ENCODE peak calls at places on chromosomes 12 and 14, in eight cellular contexts. One of them, this sample, is unnamed.

GRCh38 chr12:16606201-16606849 is 363 bp upstream of the LMO3 start:
- DNase-seq in psoas muscle: no peak
- DNase-seq in HL-60: peak; percentile 25
- DNase-seq in suprapubic skin: no peak
- DNase-seq in adrenal gland: peak; percentile 20
- DNase-seq in foreskin fibroblast: peak; percentile 26
- DNase-seq in fibroblast of lung: peak; percentile 37
- DNase-seq in upper lobe of left lung: no peak
- DNase-seq in this sample: no peak

GRCh38 chr14:64645220-64645891 is 58.9 kb upstream of the PLEKHG3 start:
- DNase-seq in upper lobe of left lung: no peak
- DNase-seq in suprapubic skin: no peak
- DNase-seq in adrenal gland: no peak
- DNase-seq in foreskin fibroblast: peak; percentile 88
- DNase-seq in fibroblast of lung: peak; percentile 87
- DNase-seq in psoas muscle: no peak
- DNase-seq in HL-60: no peak
- DNase-seq in this sample: peak; percentile 97

GRCh38 chr14:44564908-44565307 is 57.8 kb upstream of the FSCB start:
- DNase-seq in adrenal gland: no peak
- DNase-seq in fibroblast of lung: peak; percentile 10
- DNase-seq in psoas muscle: no peak
- DNase-seq in foreskin fibroblast: no peak
- DNase-seq in upper lobe of left lung: no peak
- DNase-seq in suprapubic skin: no peak
- DNase-seq in HL-60: no peak
- DNase-seq in this sample: no peak

GRCh38 chr14:94769413-94770250 is at the start of gene GSC:
- DNase-seq in HL-60: peak; percentile 4
- DNase-seq in psoas muscle: peak; percentile 66
- DNase-seq in foreskin fibroblast: peak; percentile 49
- DNase-seq in upper lobe of left lung: peak; percentile 88
- DNase-seq in fibroblast of lung: no peak
- DNase-seq in adrenal gland: no peak
- DNase-seq in suprapubic skin: no peak
- DNase-seq in this sample: no peak

GRCh38 chr12:19683178-19683927 is 244.1 kb downstream of the AEBP2 start:
- DNase-seq in foreskin fibroblast: peak; percentile 64
- DNase-seq in adrenal gland: no peak
- DNase-seq in upper lobe of left lung: no peak
- DNase-seq in HL-60: no peak
- DNase-seq in suprapubic skin: no peak
- DNase-seq in psoas muscle: no peak
- DNase-seq in fibroblast of lung: peak; percentile 54
- DNase-seq in this sample: peak; percentile 50

GRCh38 chr12:47736877-47737676 is 11.8 kb upstream of the ENDOU start:
- DNase-seq in psoas muscle: peak; percentile 84
- DNase-seq in adrenal gland: peak; percentile 90
- DNase-seq in foreskin fibroblast: peak; percentile 96
- DNase-seq in fibroblast of lung: peak; percentile 93
- DNase-seq in HL-60: no peak
- DNase-seq in suprapubic skin: peak; percentile 92
- DNase-seq in upper lobe of left lung: peak; percentile 90
- DNase-seq in this sample: peak; percentile 66

GRCh38 chr14:30296956-30297405 is 262.0 kb upstream of the G2E3 start:
- DNase-seq in upper lobe of left lung: no peak
- DNase-seq in psoas muscle: no peak
- DNase-seq in adrenal gland: no peak
- DNase-seq in suprapubic skin: no peak
- DNase-seq in HL-60: no peak
- DNase-seq in foreskin fibroblast: no peak
- DNase-seq in fibroblast of lung: no peak
- DNase-seq in this sample: no peak

GRCh38 chr14:75046899-75047298 is 4.4 kb downstream of the MLH3 start:
- DNase-seq in adrenal gland: no peak
- DNase-seq in upper lobe of left lung: no peak
- DNase-seq in fibroblast of lung: no peak
- DNase-seq in suprapubic skin: no peak
- DNase-seq in HL-60: no peak
- DNase-seq in foreskin fibroblast: peak; percentile 52
- DNase-seq in psoas muscle: no peak
- DNase-seq in this sample: no peak

GRCh38 chr12:11653215-11653753 is 3.8 kb downstream of the ETV6 start:
- DNase-seq in HL-60: peak; percentile 85
- DNase-seq in suprapubic skin: no peak
- DNase-seq in upper lobe of left lung: no peak
- DNase-seq in foreskin fibroblast: peak; percentile 21
- DNase-seq in adrenal gland: no peak
- DNase-seq in psoas muscle: no peak
- DNase-seq in fibroblast of lung: peak; percentile 23
- DNase-seq in this sample: no peak

GRCh38 chr12:98735821-98736220 is 90.7 kb downstream of the APAF1 start:
- DNase-seq in fibroblast of lung: no peak
- DNase-seq in suprapubic skin: no peak
- DNase-seq in HL-60: no peak
- DNase-seq in psoas muscle: no peak
- DNase-seq in upper lobe of left lung: no peak
- DNase-seq in adrenal gland: no peak
- DNase-seq in foreskin fibroblast: no peak
- DNase-seq in this sample: no peak

GRCh38 chr14:35883677-35884293 is 57.6 kb downstream of the BRMS1L start:
- DNase-seq in psoas muscle: no peak
- DNase-seq in HL-60: no peak
- DNase-seq in suprapubic skin: no peak
- DNase-seq in fibroblast of lung: peak; percentile 41
- DNase-seq in foreskin fibroblast: peak; percentile 44
- DNase-seq in upper lobe of left lung: no peak
- DNase-seq in adrenal gland: no peak
- DNase-seq in this sample: no peak

GRCh38 chr12:40141996-40142395 is 36.1 kb upstream of the SLC2A13 start:
- DNase-seq in suprapubic skin: no peak
- DNase-seq in adrenal gland: no peak
- DNase-seq in foreskin fibroblast: no peak
- DNase-seq in psoas muscle: no peak
- DNase-seq in fibroblast of lung: no peak
- DNase-seq in HL-60: no peak
- DNase-seq in upper lobe of left lung: no peak
- DNase-seq in this sample: no peak

GRCh38 chr14:19878029-19878642 is 3.2 kb downstream of the OR4K2 start:
- DNase-seq in foreskin fibroblast: peak; percentile 2
- DNase-seq in adrenal gland: no peak
- DNase-seq in psoas muscle: no peak
- DNase-seq in suprapubic skin: no peak
- DNase-seq in fibroblast of lung: peak; percentile 4
- DNase-seq in HL-60: no peak
- DNase-seq in upper lobe of left lung: no peak
- DNase-seq in this sample: peak; percentile 2

GRCh38 chr12:108734200-108734906 is 3.0 kb upstream of the CORO1C start:
- DNase-seq in suprapubic skin: peak; percentile 55
- DNase-seq in foreskin fibroblast: peak; percentile 95
- DNase-seq in psoas muscle: no peak
- DNase-seq in adrenal gland: no peak
- DNase-seq in upper lobe of left lung: no peak
- DNase-seq in HL-60: peak; percentile 63
- DNase-seq in fibroblast of lung: peak; percentile 86
- DNase-seq in this sample: peak; percentile 68

GRCh38 chr12:12992418-12993175 is 7.5 kb downstream of the HEBP1 start:
- DNase-seq in fibroblast of lung: peak; percentile 98
- DNase-seq in HL-60: peak; percentile 47
- DNase-seq in suprapubic skin: no peak
- DNase-seq in psoas muscle: peak; percentile 35
- DNase-seq in foreskin fibroblast: peak; percentile 95
- DNase-seq in adrenal gland: peak; percentile 70
- DNase-seq in upper lobe of left lung: no peak
- DNase-seq in this sample: peak; percentile 27

GRCh38 chr14:35342160-35343010 is 50.2 kb downstream of the PSMA6 start:
- DNase-seq in psoas muscle: peak; percentile 77
- DNase-seq in foreskin fibroblast: peak; percentile 84
- DNase-seq in HL-60: no peak
- DNase-seq in suprapubic skin: no peak
- DNase-seq in upper lobe of left lung: no peak
- DNase-seq in adrenal gland: peak; percentile 84
- DNase-seq in fibroblast of lung: peak; percentile 76
- DNase-seq in this sample: no peak

DNA sequence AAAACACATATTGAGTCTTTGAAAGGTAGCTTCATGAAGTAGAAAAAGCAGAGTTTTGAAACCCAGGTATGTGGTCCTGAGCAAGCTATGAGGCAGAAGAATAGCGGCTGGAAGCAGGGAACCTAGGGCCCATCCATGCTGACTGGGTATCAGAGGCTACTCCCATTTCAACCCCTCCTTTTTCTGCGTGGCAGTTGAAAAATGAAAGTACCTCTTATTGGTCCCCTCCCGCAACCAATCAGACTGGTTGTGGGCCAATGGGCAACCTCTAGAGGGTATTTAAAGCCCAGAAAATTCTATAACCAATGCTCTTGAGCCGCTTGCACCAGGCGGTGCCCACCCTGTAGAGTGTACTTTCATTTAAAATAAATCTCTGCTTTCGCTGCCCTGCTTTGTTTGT is 1.6 kb upstream of the SNRPF start:
- DNase-seq in suprapubic skin: no peak
- DNase-seq in fibroblast of lung: no peak
- DNase-seq in psoas muscle: no peak
- DNase-seq in foreskin fibroblast: no peak
- DNase-seq in upper lobe of left lung: no peak
- DNase-seq in HL-60: no peak
- DNase-seq in adrenal gland: no peak
- DNase-seq in this sample: no peak
- TF ChIP-seq CTCF in suprapubic skin: no peak
- TF ChIP-seq CTCF in fibroblast of lung: no peak
- TF ChIP-seq CTCF in psoas muscle: no peak
- TF ChIP-seq CTCF in foreskin fibroblast: no peak
- TF ChIP-seq CTCF in upper lobe of left lung: no peak
- TF ChIP-seq CTCF in HL-60: no peak
- TF ChIP-seq CTCF in adrenal gland: no peak
- TF ChIP-seq CTCF in this sample: no peak

GRCh38 chr14:104843006-104843405 is 22.1 kb upstream of the CEP170B start:
- DNase-seq in HL-60: no peak
- DNase-seq in adrenal gland: no peak
- DNase-seq in upper lobe of left lung: no peak
- DNase-seq in foreskin fibroblast: no peak
- DNase-seq in suprapubic skin: no peak
- DNase-seq in psoas muscle: no peak
- DNase-seq in fibroblast of lung: no peak
- DNase-seq in this sample: no peak
- H3K4me3 ChIP-seq in HL-60: no peak overlapping the region
- H3K4me3 ChIP-seq in adrenal gland: no peak overlapping the region
- H3K4me3 ChIP-seq in upper lobe of left lung: no peak overlapping the region
- H3K4me3 ChIP-seq in foreskin fibroblast: no peak overlapping the region
- H3K4me3 ChIP-seq in suprapubic skin: peak overlapping the region; percentile 51
- H3K4me3 ChIP-seq in psoas muscle: peak overlapping the region; percentile 62
- H3K4me3 ChIP-seq in fibroblast of lung: no peak overlapping the region
- H3K4me3 ChIP-seq in this sample: no peak overlapping the region

DNA sequence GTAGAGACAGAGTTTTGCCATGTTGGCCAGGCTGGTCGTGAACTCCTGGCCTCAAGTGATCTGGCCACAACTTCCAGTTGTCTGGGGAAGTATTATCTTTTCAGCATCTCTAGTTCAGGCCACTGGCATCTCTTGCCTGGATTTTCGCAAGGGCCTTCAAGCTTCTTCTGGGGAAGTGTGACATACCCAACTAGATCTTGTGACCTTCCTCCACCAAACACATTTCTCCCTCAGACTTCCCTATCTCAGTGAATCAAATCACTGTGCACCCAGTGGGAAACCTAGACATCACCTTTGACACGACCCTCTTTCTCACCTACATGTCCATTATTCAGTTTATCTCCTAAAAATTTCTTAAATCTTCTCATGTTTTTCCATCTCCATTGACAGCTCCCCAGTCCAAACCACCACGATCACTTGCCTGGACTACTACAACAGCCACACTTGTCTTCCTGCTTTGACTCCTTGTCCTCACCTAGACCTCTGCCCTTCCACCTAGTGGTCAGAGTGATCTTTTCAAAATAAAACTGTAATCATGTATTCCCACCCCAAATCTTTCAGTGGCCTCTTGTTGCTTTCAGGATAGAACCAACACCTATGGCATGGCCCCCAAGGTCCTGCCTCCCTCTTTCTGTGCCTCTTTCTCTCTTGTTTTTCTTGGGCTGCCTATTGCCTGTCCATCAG is 3.3 kb downstream of the EEF1AKMT3 start:
- DNase-seq in adrenal gland: no peak
- DNase-seq in foreskin fibroblast: no peak
- DNase-seq in HL-60: peak; percentile 78
- DNase-seq in upper lobe of left lung: no peak
- DNase-seq in suprapubic skin: no peak
- DNase-seq in fibroblast of lung: no peak
- DNase-seq in psoas muscle: no peak
- DNase-seq in this sample: no peak
- TF ChIP-seq CTCF in adrenal gland: no peak
- TF ChIP-seq CTCF in foreskin fibroblast: no peak
- TF ChIP-seq CTCF in HL-60: no peak
- TF ChIP-seq CTCF in upper lobe of left lung: no peak
- TF ChIP-seq CTCF in suprapubic skin: no peak
- TF ChIP-seq CTCF in fibroblast of lung: no peak
- TF ChIP-seq CTCF in psoas muscle: no peak
- TF ChIP-seq CTCF in this sample: no peak

GRCh38 chr12:24381790-24382189 is 432.3 kb upstream of the SOX5 start:
- DNase-seq in HL-60: no peak
- DNase-seq in upper lobe of left lung: no peak
- DNase-seq in psoas muscle: no peak
- DNase-seq in adrenal gland: no peak
- DNase-seq in suprapubic skin: no peak
- DNase-seq in foreskin fibroblast: no peak
- DNase-seq in fibroblast of lung: peak; percentile 54
- DNase-seq in this sample: no peak

GRCh38 chr12:24378548-24379011 is 429.1 kb upstream of the SOX5 start:
- DNase-seq in HL-60: no peak
- DNase-seq in adrenal gland: no peak
- DNase-seq in foreskin fibroblast: peak; percentile 1
- DNase-seq in upper lobe of left lung: no peak
- DNase-seq in suprapubic skin: no peak
- DNase-seq in psoas muscle: no peak
- DNase-seq in fibroblast of lung: peak; percentile 96
- DNase-seq in this sample: peak; percentile 35

GRCh38 chr12:24379493-24379892 is 430.0 kb upstream of the SOX5 start:
- DNase-seq in upper lobe of left lung: no peak
- DNase-seq in suprapubic skin: no peak
- DNase-seq in psoas muscle: no peak
- DNase-seq in adrenal gland: no peak
- DNase-seq in foreskin fibroblast: no peak
- DNase-seq in HL-60: no peak
- DNase-seq in fibroblast of lung: no peak
- DNase-seq in this sample: no peak

GRCh38 chr12:24379038-24379437 is 429.6 kb upstream of the SOX5 start:
- DNase-seq in foreskin fibroblast: no peak
- DNase-seq in HL-60: no peak
- DNase-seq in fibroblast of lung: no peak
- DNase-seq in upper lobe of left lung: no peak
- DNase-seq in psoas muscle: no peak
- DNase-seq in suprapubic skin: no peak
- DNase-seq in adrenal gland: no peak
- DNase-seq in this sample: no peak

DNA sequence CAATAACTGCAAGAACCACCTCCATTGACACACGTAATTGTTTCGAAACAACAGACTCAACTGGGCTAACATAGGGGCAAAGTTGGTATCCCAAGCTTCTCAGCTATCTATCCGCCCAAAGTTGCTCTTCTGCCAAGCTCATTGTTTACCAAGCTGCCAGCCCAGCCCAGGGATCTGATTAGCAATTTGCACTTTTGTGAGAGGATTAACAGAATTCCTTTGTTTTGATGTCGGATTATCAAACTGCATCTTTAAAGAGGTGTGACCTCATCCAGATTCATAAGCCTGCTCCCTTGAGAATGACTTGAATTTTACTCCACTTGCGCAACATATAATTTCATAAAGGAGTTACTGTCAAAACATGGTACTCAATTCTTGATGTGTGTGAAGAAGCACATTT is 430.7 kb upstream of the SOX5 start:
- DNase-seq in foreskin fibroblast: no peak
- DNase-seq in HL-60: no peak
- DNase-seq in upper lobe of left lung: no peak
- DNase-seq in adrenal gland: no peak
- DNase-seq in psoas muscle: no peak
- DNase-seq in suprapubic skin: no peak
- DNase-seq in fibroblast of lung: peak; percentile 74
- DNase-seq in this sample: no peak
- H3K4me3 ChIP-seq in foreskin fibroblast: no peak overlapping the region
- H3K4me3 ChIP-seq in HL-60: no peak overlapping the region
- H3K4me3 ChIP-seq in upper lobe of left lung: no peak overlapping the region
- H3K4me3 ChIP-seq in adrenal gland: no peak overlapping the region
- H3K4me3 ChIP-seq in psoas muscle: no peak overlapping the region
- H3K4me3 ChIP-seq in suprapubic skin: no peak overlapping the region
- H3K4me3 ChIP-seq in fibroblast of lung: no peak overlapping the region
- H3K4me3 ChIP-seq in this sample: no peak overlapping the region